ENCODE peak calls at places on chromosome 17, in eight cellular contexts. Q is stomach, Y is A673, S is left lung, O is mammary epithelial cell, N is spleen, A is ovary, L is endodermal cell. X is an unnamed sample.

GRCh38 chr17:48181653-48182052 is 74.1 kb downstream of the SNX11 start:
- DNase-seq in Q (no peak), Y (peak; percentile 65), S (no peak), O (no peak), N (no peak), A (no peak), L (peak; percentile 82), X (no peak)

GRCh38 chr17:82893779-82894178 is 54.0 kb upstream of the ZNF750 start:
- DNase-seq in Q (no peak), Y (peak; percentile 60), S (no peak), O (no peak), N (no peak), A (no peak), L (no peak), X (no peak)

GRCh38 chr17:61583242-61583641 is 7.8 kb downstream of the NACA2 start:
- DNase-seq in Q (no peak), Y (peak; percentile 66), S (no peak), O (peak; percentile 55), N (no peak), A (no peak), L (no peak), X (no peak)

GRCh38 chr17:75909812-75910274 is 5.2 kb upstream of the MRPL38 start:
- DNase-seq in Q (no peak), Y (no peak), S (no peak), O (peak; percentile 79), N (no peak), A (peak; percentile 63), L (no peak), X (no peak)

GRCh38 chr17:49104511-49105074 is 28.0 kb upstream of the B4GALNT2 start:
- DNase-seq in Q (no peak), Y (no peak), S (no peak), O (no peak), N (no peak), A (no peak), L (no peak), X (no peak)

GRCh38 chr17:41324180-41325075 is 8.9 kb upstream of the KRTAP17-1 start:
- DNase-seq in Q (no peak), Y (no peak), S (no peak), O (peak; percentile 63), N (no peak), A (no peak), L (peak; percentile 89), X (no peak)

GRCh38 chr17:27276653-27277156 is 17.2 kb upstream of the WSB1 start:
- DNase-seq in Q (no peak), Y (peak; percentile 35), S (no peak), O (no peak), N (no peak), A (no peak), L (peak; percentile 96), X (no peak)

GRCh38 chr17:41725134-41725533 is 9.3 kb downstream of the HAP1 start:
- DNase-seq in Q (no peak), Y (no peak), S (no peak), O (no peak), N (no peak), A (no peak), L (no peak), X (no peak)

GRCh38 chr17:16943541-16944333 is 28.2 kb downstream of the TNFRSF13B start:
- DNase-seq in Q (peak; percentile 11), Y (no peak), S (no peak), O (no peak), N (peak; percentile 71), A (no peak), L (peak; percentile 52), X (no peak)

GRCh38 chr17:69066482-69066881 is 5.8 kb upstream of the ABCA9 start:
- DNase-seq in Q (no peak), Y (no peak), S (no peak), O (no peak), N (no peak), A (no peak), L (no peak), X (no peak)

GRCh38 chr17:69067274-69068047 is 6.7 kb upstream of the ABCA9 start:
- DNase-seq in Q (no peak), Y (peak; percentile 40), S (no peak), O (no peak), N (no peak), A (no peak), L (peak; percentile 64), X (no peak)

GRCh38 chr17:69064476-69064875 is 3.7 kb upstream of the ABCA9 start:
- DNase-seq in Q (no peak), Y (no peak), S (no peak), O (no peak), N (no peak), A (no peak), L (no peak), X (no peak)

GRCh38 chr17:69062860-69063621 is 2.3 kb upstream of the ABCA9 start:
- DNase-seq in Q (no peak), Y (no peak), S (no peak), O (no peak), N (no peak), A (no peak), L (no peak), X (no peak)

DNA sequence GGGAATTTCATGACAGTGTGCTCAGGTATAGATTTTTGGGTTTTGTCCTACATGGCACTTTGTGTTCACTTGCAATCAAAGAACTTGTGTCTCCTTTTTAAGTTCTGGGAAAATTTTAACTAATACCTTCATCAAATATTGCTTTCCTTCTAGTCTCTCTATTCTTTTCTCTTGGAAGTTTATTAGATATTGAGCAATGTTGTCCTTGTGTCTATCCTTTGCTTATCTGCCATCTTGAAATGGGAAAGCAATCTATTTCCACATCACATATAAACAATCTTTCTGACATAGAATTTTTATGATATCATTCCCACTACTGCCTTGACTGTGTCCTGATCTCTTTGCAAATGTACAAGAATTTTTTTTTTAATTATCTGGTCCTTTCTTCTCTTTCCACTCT is 4.4 kb upstream of the ABCA9 start:
- DNase-seq in Q (no peak), Y (no peak), S (no peak), O (no peak), N (no peak), A (no peak), L (no peak), X (no peak)
- H3K9me3 ChIP-seq in Q (no peaks in the 10 kb centered on the region), Y (no peaks in the 10 kb centered on the region), S (no peaks in the 10 kb centered on the region), O (no peaks in the 10 kb centered on the region), N (no peaks in the 10 kb centered on the region), A (no peaks in the 10 kb centered on the region), L (no peaks in the 10 kb centered on the region), X (no peaks in the 10 kb centered on the region)

DNA sequence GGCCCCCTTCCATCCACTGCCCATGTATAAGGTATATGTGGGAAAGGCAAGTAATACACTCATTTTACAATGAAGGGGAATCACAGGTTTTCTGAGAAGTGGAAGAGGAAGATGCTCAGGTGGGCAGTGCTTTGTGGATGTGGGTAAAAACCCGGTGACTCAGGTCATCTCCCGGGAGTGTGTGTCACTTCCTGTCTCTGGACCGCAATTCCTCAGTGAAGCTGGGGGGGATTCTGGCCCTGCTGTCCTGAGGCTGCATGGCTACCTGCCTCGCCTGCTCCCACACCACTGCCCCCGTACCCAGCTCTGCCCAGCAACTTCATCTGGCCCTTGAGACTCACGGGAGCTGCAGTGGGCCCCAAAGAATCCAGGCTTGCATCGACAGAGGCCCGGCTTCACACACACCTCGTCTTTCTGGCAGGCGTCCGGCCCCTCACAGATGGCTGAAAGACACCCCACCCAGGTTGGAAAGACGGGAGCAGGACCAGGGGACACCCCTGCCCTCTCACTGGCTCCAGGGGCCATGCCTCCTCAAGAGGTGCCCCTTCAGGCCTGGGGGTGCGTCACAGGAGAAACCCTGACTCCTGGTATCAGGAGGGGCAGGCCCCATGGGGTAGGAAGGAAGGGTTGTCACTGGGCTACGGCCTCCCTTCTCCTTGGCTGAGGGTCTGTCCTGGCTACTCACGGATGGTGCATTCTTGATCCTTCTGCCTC is 882 bp downstream of the SCARF1 start:
- DNase-seq in Q (no peak), Y (no peak), S (peak; percentile 45), O (peak; percentile 82), N (no peak), A (no peak), L (peak; percentile 64), X (no peak)
- H3K27ac ChIP-seq in Q (peak overlapping the region; percentile 82), Y (no peak overlapping the region), S (peak overlapping the region; percentile 83), O (peak overlapping the region; percentile 25), N (peak overlapping the region; percentile 80), A (no peak overlapping the region), L (no peak overlapping the region), X (peak overlapping the region; percentile 63)

GRCh38 chr17:70886648-70887047 is 717.3 kb downstream of the KCNJ2 start:
- DNase-seq in Q (no peak), Y (no peak), S (no peak), O (no peak), N (no peak), A (no peak), L (no peak), X (no peak)
- H3K9me3 ChIP-seq in Q (no peaks in the 10 kb centered on the region), Y (peaks cover 5% of the 10 kb centered on the region), S (peaks cover 1% of the 10 kb centered on the region), O (no peaks in the 10 kb centered on the region), N (no peaks in the 10 kb centered on the region), A (no peaks in the 10 kb centered on the region), L (peaks cover 12% of the 10 kb centered on the region), X (no peaks in the 10 kb centered on the region)

DNA sequence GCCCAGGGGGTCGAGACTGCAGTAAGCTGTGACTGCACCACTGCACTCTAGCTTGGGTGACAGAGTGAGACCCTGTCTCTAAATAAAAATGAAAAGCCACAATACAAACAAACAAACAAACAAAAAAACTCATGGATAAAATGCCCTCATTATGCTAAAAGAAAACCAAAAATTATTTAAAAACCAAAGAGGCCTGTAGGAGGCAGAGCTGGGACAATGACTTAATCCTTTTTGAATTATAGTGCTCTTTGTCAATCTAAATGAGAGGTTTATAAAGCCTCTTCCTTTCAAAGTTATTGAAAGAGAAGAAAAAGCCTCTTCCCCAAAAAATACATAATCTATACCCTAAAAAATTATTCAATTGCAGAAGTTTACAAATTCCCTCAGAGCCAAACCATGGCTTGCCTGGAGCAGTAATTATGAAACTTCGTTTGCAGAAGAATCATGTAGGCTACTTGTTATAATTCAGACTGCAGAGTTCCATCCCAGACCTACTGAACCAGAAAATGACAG is 18.5 kb downstream of the CRLF3 start:
- DNase-seq in Q (no peak), Y (no peak), S (no peak), O (no peak), N (no peak), A (no peak), L (no peak), X (no peak)
- H3K27ac ChIP-seq in Q (no peak overlapping the region), Y (no peak overlapping the region), S (no peak overlapping the region), O (no peak overlapping the region), N (no peak overlapping the region), A (no peak overlapping the region), L (no peak overlapping the region), X (no peak overlapping the region)

GRCh38 chr17:72182256-72182890 is 61.6 kb downstream of the SOX9 start:
- DNase-seq in Q (peak; percentile 66), Y (no peak), S (no peak), O (no peak), N (no peak), A (no peak), L (peak; percentile 74), X (no peak)
- H3K9me3 ChIP-seq in Q (no peaks in the 10 kb centered on the region), Y (no peaks in the 10 kb centered on the region), S (no peaks in the 10 kb centered on the region), O (no peaks in the 10 kb centered on the region), N (no peaks in the 10 kb centered on the region), A (no peaks in the 10 kb centered on the region), L (no peaks in the 10 kb centered on the region), X (no peaks in the 10 kb centered on the region)

DNA sequence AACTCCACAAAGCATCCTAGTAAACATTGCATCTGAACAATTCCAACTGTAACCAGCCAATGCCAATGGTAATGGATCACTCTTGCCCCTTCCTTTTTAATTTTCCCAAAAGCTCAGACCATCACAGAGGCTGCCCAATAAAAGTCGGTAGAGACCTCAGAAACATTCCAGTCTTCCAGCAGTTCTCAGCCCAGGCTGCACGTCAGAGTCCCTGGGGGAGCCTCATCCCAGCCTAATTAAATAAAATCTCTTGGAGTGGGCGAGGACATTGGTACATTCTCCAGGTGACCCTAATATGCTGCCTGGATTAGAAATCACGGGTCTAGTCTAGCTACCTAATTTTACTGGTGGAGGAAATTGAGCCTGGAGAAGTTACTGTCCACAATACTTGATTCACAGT is 117.1 kb upstream of the MYOCD start:
- DNase-seq in Q (no peak), Y (no peak), S (no peak), O (no peak), N (no peak), A (no peak), L (no peak), X (no peak)
- H3K27ac ChIP-seq in Q (peak overlapping the region; percentile 44), Y (no peak overlapping the region), S (no peak overlapping the region), O (no peak overlapping the region), N (no peak overlapping the region), A (no peak overlapping the region), L (no peak overlapping the region), X (no peak overlapping the region)

X was measured in psoas muscle.